ENCODE peak calls at places on chromosomes 16 and 17, in seven cellular contexts. E is tibial artery; K is CD4-positive, alpha-beta memory T cell; L is upper lobe of right lung; A is heart left ventricle; U is esophagus muscularis mucosa; J is breast epithelium. D is an unnamed sample.

GRCh38 chr16:90020260-90020837 is 1.1 kb upstream of the DBNDD1 start:
- DNase-seq in E (no peak), K (no peak), L (no peak), J (no peak), U (no peak), A (no peak), D (no peak)

GRCh38 chr16:5018791-5019190 is 14.9 kb downstream of the NAGPA start:
- DNase-seq in E (no peak), L (no peak), A (no peak), J (no peak), K (no peak), U (no peak), D (no peak)

GRCh38 chr17:1367351-1367745 is 32.7 kb downstream of the YWHAE start:
- DNase-seq in U (no peak), J (no peak), K (no peak), A (peak; percentile 3), E (no peak), L (no peak), D (no peak)

GRCh38 chr17:28372203-28372944 is 880 bp downstream of the SARM1 start:
- DNase-seq in U (no peak), A (no peak), E (no peak), J (no peak), L (peak; percentile 65), K (no peak), D (no peak)

GRCh38 chr17:17127156-17127555 is 79.0 kb downstream of the PLD6 start:
- DNase-seq in J (no peak), E (no peak), L (no peak), U (no peak), A (no peak), K (no peak), D (no peak)

GRCh38 chr16:12288537-12289174 is 312.1 kb downstream of the SNX29 start:
- DNase-seq in L (no peak), K (no peak), A (no peak), U (no peak), J (no peak), E (no peak), D (no peak)

GRCh38 chr17:80968602-80969029 is 23.0 kb upstream of the CHMP6 start:
- DNase-seq in U (no peak), L (no peak), J (no peak), A (no peak), E (peak; percentile 73), K (no peak), D (no peak)

GRCh38 chr16:7437135-7437534 is 104.5 kb downstream of the RBFOX1 start:
- DNase-seq in J (no peak), U (no peak), K (no peak), A (no peak), L (no peak), E (no peak), D (no peak)

GRCh38 chr16:86215233-86215978 is 294.9 kb upstream of the FOXF1 start:
- DNase-seq in U (no peak), K (no peak), A (no peak), E (no peak), L (no peak), J (peak; percentile 15), D (no peak)

GRCh38 chr17:80845121-80845862 is 146.3 kb upstream of the CHMP6 start:
- DNase-seq in J (no peak), A (no peak), K (no peak), U (no peak), E (peak; percentile 54), L (peak; percentile 53), D (no peak)

GRCh38 chr17:6823011-6823442 is 8.5 kb downstream of the TEKT1 start:
- DNase-seq in L (no peak), U (peak; percentile 55), E (no peak), A (no peak), J (no peak), K (no peak), D (no peak)

GRCh38 chr17:72560303-72561247 is 439.8 kb downstream of the SOX9 start:
- DNase-seq in L (peak; percentile 88), E (no peak), A (no peak), J (no peak), K (peak; percentile 57), U (no peak), D (peak; percentile 28)

GRCh38 chr17:8894673-8895578 is 27.5 kb upstream of the PIK3R6 start:
- DNase-seq in L (peak; percentile 55), J (peak; percentile 49), U (no peak), K (peak; percentile 46), E (peak; percentile 71), A (peak; percentile 65), D (no peak)

GRCh38 chr16:12523002-12523401 is 280.7 kb downstream of the CPPED1 start:
- DNase-seq in E (no peak), K (no peak), A (no peak), U (no peak), J (no peak), L (no peak), D (no peak)

GRCh38 chr17:49738456-49739163 is 25.3 kb downstream of the FAM117A start:
- DNase-seq in J (no peak), A (no peak), K (no peak), U (no peak), E (no peak), L (no peak), D (no peak)

GRCh38 chr17:28119049-28119448 is 76.6 kb downstream of the NLK start:
- DNase-seq in E (no peak), J (no peak), A (no peak), K (no peak), L (no peak), U (no peak), D (no peak)

GRCh38 chr16:65547799-65548446 is 426.1 kb upstream of the CDH11 start:
- DNase-seq in U (no peak), A (no peak), K (no peak), E (no peak), L (no peak), J (no peak), D (no peak)

GRCh38 chr17:50793007-50793406 is 25.7 kb upstream of the ANKRD40CL start:
- DNase-seq in U (no peak), K (no peak), J (no peak), E (no peak), L (no peak), A (no peak), D (no peak)

DNA sequence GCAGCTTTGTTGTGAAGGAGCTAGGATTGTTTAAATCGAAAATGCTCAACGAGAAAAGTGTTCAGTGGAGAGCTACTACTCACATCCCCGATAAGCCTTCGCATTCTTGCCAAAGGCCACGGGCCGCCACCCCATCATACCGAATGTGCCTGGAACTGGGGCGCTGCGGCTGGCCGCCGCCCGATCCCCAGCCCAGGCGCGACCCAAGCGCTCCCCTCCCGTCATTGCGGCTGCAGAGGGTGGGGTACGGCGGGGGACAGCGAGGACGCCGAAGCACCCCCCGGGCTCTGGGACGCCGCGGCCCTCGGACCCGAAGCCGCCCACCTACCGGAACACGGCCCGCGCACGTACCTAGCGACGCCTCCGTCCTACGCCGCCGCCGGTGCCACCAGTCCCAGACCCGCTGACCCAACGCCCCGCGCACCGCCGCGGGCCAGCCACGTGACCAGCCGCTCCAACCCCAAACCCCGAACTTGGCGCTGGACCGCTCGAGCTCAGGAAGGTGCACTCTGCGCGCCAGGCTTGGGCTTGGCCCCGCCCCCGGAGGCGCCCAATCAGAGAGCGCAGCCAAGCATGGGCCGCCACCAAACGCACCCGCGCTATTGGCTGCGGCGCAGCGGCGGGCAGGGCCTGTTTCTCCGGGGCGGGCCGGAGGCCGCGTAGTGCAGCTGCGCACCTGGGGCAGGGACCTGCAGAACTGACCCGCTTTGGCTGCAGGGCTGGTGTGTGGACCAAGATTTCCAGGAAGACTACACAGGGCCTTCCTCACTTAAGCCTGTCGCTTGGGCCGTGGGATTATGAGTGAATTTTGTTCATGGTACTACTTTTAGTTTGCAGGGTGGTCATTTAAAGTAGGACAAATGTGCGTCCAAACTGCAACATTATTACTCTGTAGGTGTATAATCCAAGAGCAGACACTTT is at the start of gene SHMT1:
- DNase-seq in J (peak; percentile 94), E (peak; percentile 97), A (peak; percentile 93), L (peak; percentile 98), K (peak; percentile 90), U (peak; percentile 98), D (peak; percentile 86)
- H3K4me1 ChIP-seq in J (no peaks in the 10 kb centered on the region), E (no peaks in the 10 kb centered on the region), A (peaks cover 5% of the 10 kb centered on the region), L (peaks cover 21% of the 10 kb centered on the region), K (peaks cover 10% of the 10 kb centered on the region), U (peaks cover 22% of the 10 kb centered on the region), D (peaks cover 10% of the 10 kb centered on the region)

GRCh38 chr16:30185683-30186421 is 2.5 kb downstream of the CORO1A start:
- DNase-seq in U (peak; percentile 94), A (peak; percentile 66), E (peak; percentile 70), L (peak; percentile 81), K (peak; percentile 89), J (no peak), D (peak; percentile 71)

GRCh38 chr16:30184430-30185140 is 1.2 kb downstream of the CORO1A start:
- DNase-seq in E (no peak), U (no peak), J (no peak), L (peak; percentile 70), A (peak; percentile 36), K (no peak), D (no peak)

GRCh38 chr16:30183961-30184429 is 593 bp downstream of the CORO1A start:
- DNase-seq in J (no peak), K (peak; percentile 91), E (no peak), A (peak; percentile 48), L (peak; percentile 69), U (no peak), D (peak; percentile 74)

GRCh38 chr16:30185141-30185682 is 1.8 kb downstream of the CORO1A start:
- DNase-seq in U (no peak), L (peak; percentile 67), K (no peak), A (no peak), J (no peak), E (no peak), D (no peak)

GRCh38 chr16:30183236-30183960 is at the start of gene CORO1A:
- DNase-seq in J (peak; percentile 83), U (peak; percentile 95), L (peak; percentile 93), K (peak; percentile 85), E (peak; percentile 91), A (peak; percentile 87), D (peak; percentile 60)
- H3K27ac ChIP-seq in J (peak within 1 kb of the TSS; percentile 48), U (peak within 1 kb of the TSS; percentile 81), L (peak within 1 kb of the TSS; percentile 79), K (peak within 1 kb of the TSS; percentile 77), E (peak within 1 kb of the TSS; percentile 70), A (peak within 1 kb of the TSS; percentile 79), D (peak within 1 kb of the TSS; percentile 94)

GRCh38 chr16:30557950-30558788 is at the start of gene ZNF764:
- DNase-seq in A (peak; percentile 98), U (peak; percentile 99), J (peak; percentile 98), K (peak; percentile 94), L (peak; percentile 98), E (peak; percentile 99), D (peak; percentile 96)

GRCh38 chr16:30557397-30557949 is 701 bp downstream of the ZNF764 start:
- DNase-seq in L (no peak), J (no peak), A (no peak), K (peak; percentile 45), U (no peak), E (no peak), D (no peak)

GRCh38 chr16:30559690-30560089 is 1.5 kb upstream of the ZNF764 start:
- DNase-seq in J (no peak), K (no peak), E (no peak), U (no peak), A (no peak), L (no peak), D (no peak)

GRCh38 chr16:30561212-30561816 is 3.1 kb upstream of the ZNF764 start:
- DNase-seq in U (no peak), K (no peak), L (peak; percentile 76), A (peak; percentile 60), E (no peak), J (no peak), D (no peak)

GRCh38 chr16:30558789-30559377 is 709 bp upstream of the ZNF764 start:
- DNase-seq in U (no peak), J (no peak), E (no peak), K (no peak), L (no peak), A (no peak), D (no peak)
- H3K4me1 ChIP-seq in U (peaks cover 37% of the 10 kb centered on the region), J (no peaks in the 10 kb centered on the region), E (peaks cover 15% of the 10 kb centered on the region), K (peaks cover 47% of the 10 kb centered on the region), L (peaks cover 8% of the 10 kb centered on the region), A (peaks cover 13% of the 10 kb centered on the region), D (peaks cover 7% of the 10 kb centered on the region)

GRCh38 chr17:83086907-83087787 is 7.7 kb downstream of the METRNL start:
- DNase-seq in U (no peak), L (no peak), J (no peak), K (no peak), A (no peak), E (no peak), D (no peak)
- H3K27ac ChIP-seq in U (peak overlapping the region; percentile 20), L (no peak overlapping the region), J (no peak overlapping the region), K (no peak overlapping the region), A (no peak overlapping the region), E (peak overlapping the region; percentile 50), D (no peak overlapping the region)

D was measured in effector memory CD4-positive, alpha-beta T cell.